ENCODE peak calls at places on chromosome 12, in ten cellular contexts. F, L, T, W, S, G, J, Z, M and P are unnamed samples.

GRCh38 chr12:80513211-80513610 is 69.2 kb downstream of the PTPRQ start:
- DNase-seq in Z (no peak), G (peak; percentile 41), S (peak; percentile 24), J (no peak), M (no peak), L (no peak), F (no peak), W (no peak), T (no peak), P (no peak)

GRCh38 chr12:60279224-60279623 is 683.4 kb downstream of the SLC16A7 start:
- DNase-seq in F (peak; percentile 38), J (no peak), Z (no peak), L (no peak), M (no peak), T (peak; percentile 82), G (no peak), S (no peak), W (peak; percentile 51), P (no peak)

GRCh38 chr12:133251732-133252131 is 16.1 kb upstream of the ANHX start:
- DNase-seq in W (no peak), T (no peak), F (no peak), G (no peak), S (no peak), J (no peak), M (no peak), L (no peak), Z (no peak), P (no peak)

GRCh38 chr12:15152456-15152855 is 68.8 kb downstream of the RERG start:
- DNase-seq in M (no peak), L (no peak), W (peak; percentile 3), S (no peak), G (no peak), J (no peak), T (peak; percentile 42), F (peak; percentile 52), Z (no peak), P (no peak)

GRCh38 chr12:47785036-47785886 is 12.2 kb downstream of the SLC48A1 start:
- DNase-seq in F (no peak), W (no peak), J (no peak), S (no peak), L (no peak), T (no peak), G (peak; percentile 45), M (no peak), Z (peak; percentile 74), P (no peak)

GRCh38 chr12:113936460-113936859 is 29.7 kb downstream of the RBM19 start:
- DNase-seq in M (no peak), S (no peak), L (no peak), Z (no peak), J (no peak), T (no peak), W (no peak), G (no peak), F (no peak), P (no peak)

GRCh38 chr12:32558941-32559340 is 120.2 kb upstream of the DNM1L start:
- DNase-seq in Z (no peak), S (no peak), T (peak; percentile 78), M (no peak), L (no peak), W (no peak), F (peak; percentile 86), G (no peak), J (no peak), P (no peak)

GRCh38 chr12:64522807-64523206 is 70.9 kb downstream of the TBK1 start:
- DNase-seq in Z (no peak), M (no peak), F (peak; percentile 40), L (no peak), T (no peak), W (no peak), J (no peak), S (no peak), G (no peak), P (no peak)

GRCh38 chr12:122856999-122857671 is 21.9 kb downstream of the HIP1R start:
- DNase-seq in W (peak; percentile 20), T (peak; percentile 96), M (no peak), F (peak; percentile 91), L (no peak), G (no peak), Z (no peak), S (no peak), J (no peak), P (no peak)

GRCh38 chr12:107242189-107242588 is 148.8 kb upstream of the CRY1 start:
- DNase-seq in Z (no peak), L (no peak), J (no peak), F (no peak), S (peak; percentile 21), G (no peak), M (no peak), W (peak; percentile 32), T (no peak), P (peak; percentile 9)

GRCh38 chr12:27969011-27969900 is 3.3 kb downstream of the PTHLH start:
- DNase-seq in W (peak; percentile 95), J (no peak), T (peak; percentile 49), F (peak; percentile 38), Z (no peak), G (peak; percentile 76), L (peak; percentile 21), M (peak; percentile 54), S (peak; percentile 56), P (no peak)

GRCh38 chr12:52831251-52831650 is 2.9 kb downstream of the KRT79 start:
- DNase-seq in M (no peak), L (no peak), J (no peak), W (no peak), G (no peak), Z (no peak), S (no peak), F (no peak), T (no peak), P (no peak)

DNA sequence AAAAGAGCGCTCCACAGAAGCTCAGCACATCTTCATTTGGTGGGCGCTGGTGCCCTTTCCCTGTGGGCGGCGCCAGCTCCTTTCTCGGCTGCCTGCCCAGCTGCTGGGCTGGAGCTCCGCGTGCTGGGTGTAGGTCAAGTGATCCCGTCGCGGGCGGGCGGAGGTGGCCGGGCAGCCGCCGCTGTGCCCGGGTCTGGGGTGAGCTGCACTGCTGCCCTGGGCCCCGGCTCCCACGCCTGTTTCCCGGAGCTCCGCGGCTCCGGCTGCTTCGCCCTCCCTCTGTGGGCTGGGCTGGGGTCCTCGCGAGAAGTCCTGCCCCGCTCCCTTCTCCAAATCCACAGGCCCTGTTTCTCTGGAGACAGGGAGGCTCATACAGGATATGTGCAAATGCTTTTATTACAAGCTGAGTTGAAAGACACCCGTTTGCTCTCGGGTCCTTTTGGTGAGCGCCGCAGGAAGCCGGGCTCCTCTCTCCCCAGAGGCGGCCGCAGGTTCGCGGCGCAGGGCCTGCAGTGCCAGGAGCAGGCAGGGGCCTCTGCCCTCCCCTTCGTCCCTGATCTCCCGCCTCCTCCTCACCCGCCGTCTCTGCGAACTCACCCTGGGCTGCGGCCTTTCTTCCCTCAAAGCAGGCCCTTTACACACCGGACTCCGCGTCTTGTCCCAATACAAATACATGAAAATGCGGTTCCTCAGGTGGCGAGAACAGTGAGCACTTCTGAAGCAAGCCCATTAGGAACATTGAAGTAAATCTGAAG is 67.8 kb upstream of the CAPRIN2 start:
- DNase-seq in F (peak; percentile 50), S (peak; percentile 72), G (peak; percentile 92), J (peak; percentile 61), W (no peak), M (peak; percentile 72), Z (peak; percentile 52), L (peak; percentile 68), T (peak; percentile 69), P (peak; percentile 26)
- H3K4me3 ChIP-seq in F (peak overlapping the region; percentile 39), S (peak overlapping the region; percentile 79), G (peak overlapping the region; percentile 38), J (peak overlapping the region; percentile 50), W (peak overlapping the region; percentile 52), M (peak overlapping the region; percentile 50), Z (peak overlapping the region; percentile 47), L (peak overlapping the region; percentile 67), T (peak overlapping the region; percentile 58), P (peak overlapping the region; percentile 35)

GRCh38 chr12:66883545-66883944 is 204.7 kb upstream of the GRIP1 start:
- DNase-seq in M (no peak), T (no peak), S (no peak), J (no peak), L (no peak), Z (no peak), G (no peak), W (no peak), F (no peak), P (no peak)
- H3K27ac ChIP-seq in M (no peak overlapping the region), T (no peak overlapping the region), S (no peak overlapping the region), J (no peak overlapping the region), L (no peak overlapping the region), Z (no peak overlapping the region), G (no peak overlapping the region), W (no peak overlapping the region), F (no peak overlapping the region), P (no peak overlapping the region)

GRCh38 chr12:120238839-120239445 is 26.6 kb downstream of the PXN start:
- DNase-seq in T (no peak), G (no peak), S (no peak), J (no peak), W (peak; percentile 50), Z (no peak), L (no peak), M (no peak), F (no peak), P (no peak)

GRCh38 chr12:120240495-120240833 is 25.1 kb downstream of the PXN start:
- DNase-seq in G (no peak), F (no peak), L (no peak), W (no peak), Z (no peak), J (no peak), T (no peak), M (no peak), S (no peak), P (no peak)

GRCh38 chr12:120238224-120238616 is 27.3 kb downstream of the PXN start:
- DNase-seq in G (no peak), T (no peak), Z (no peak), L (no peak), S (no peak), W (no peak), J (no peak), F (no peak), M (no peak), P (no peak)

GRCh38 chr12:120241561-120242274 is 23.8 kb downstream of the PXN start:
- DNase-seq in S (no peak), W (no peak), T (peak; percentile 43), F (peak; percentile 45), J (no peak), G (no peak), L (no peak), M (no peak), Z (no peak), P (no peak)

GRCh38 chr12:120239776-120240494 is 25.6 kb downstream of the PXN start:
- DNase-seq in W (no peak), Z (no peak), F (no peak), T (no peak), L (no peak), J (no peak), G (no peak), M (no peak), S (no peak), P (no peak)
- H3K4me1 ChIP-seq in W (peaks cover 66% of the 10 kb centered on the region), Z (peaks cover 5% of the 10 kb centered on the region), F (peaks cover 48% of the 10 kb centered on the region), T (peaks cover 55% of the 10 kb centered on the region), L (peaks cover 100% of the 10 kb centered on the region), J (peaks cover 71% of the 10 kb centered on the region), G (peaks cover 93% of the 10 kb centered on the region), M (peaks cover 13% of the 10 kb centered on the region), S (peaks cover 27% of the 10 kb centered on the region), P (peaks cover 34% of the 10 kb centered on the region)

DNA sequence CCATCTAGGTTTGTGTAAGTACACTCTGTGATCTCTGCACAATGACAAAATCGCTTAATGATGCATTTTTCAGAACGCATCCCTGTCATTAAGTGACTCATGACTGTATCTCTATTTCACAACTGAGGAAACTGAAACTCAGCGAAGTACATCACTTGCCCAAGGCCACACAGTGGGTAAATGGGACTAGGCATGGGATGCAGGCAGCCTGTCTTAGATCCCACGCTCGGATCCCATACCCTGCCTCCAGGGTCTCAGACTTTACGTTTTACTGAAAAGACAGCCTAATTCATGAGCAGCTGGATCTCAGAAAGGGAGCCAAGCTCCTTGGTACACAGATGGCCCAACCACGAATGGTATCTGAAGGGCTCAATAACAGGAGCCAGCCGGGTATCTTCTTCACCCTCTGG is 2.4 kb upstream of the MLEC start:
- DNase-seq in M (no peak), F (no peak), Z (no peak), S (no peak), L (no peak), T (peak; percentile 80), G (no peak), J (no peak), W (peak; percentile 35), P (no peak)
- H3K4me3 ChIP-seq in M (no peak overlapping the region), F (no peak overlapping the region), Z (no peak overlapping the region), S (no peak overlapping the region), L (no peak overlapping the region), T (no peak overlapping the region), G (no peak overlapping the region), J (no peak overlapping the region), W (no peak overlapping the region), P (no peak overlapping the region)